ENCODE peak calls at places on chromosomes 2 and 18, in five cellular contexts. One of them, this sample, is unnamed. For H3K4me1, the result is how much of the 10 kb centered on the place peaks cover.

GRCh38 chr2:133941666-133942065 is 312.2 kb upstream of the MGAT5 start:
- DNase-seq in right atrium auricular region: no peak
- DNase-seq in CD8-positive, alpha-beta T cell: no peak
- DNase-seq in CD4-positive, CD25-positive, alpha-beta regulatory T cell: no peak
- DNase-seq in right lobe of liver: no peak
- DNase-seq in this sample: no peak

GRCh38 chr2:142877265-142877756 is at the start of gene KYNU:
- DNase-seq in right atrium auricular region: no peak
- DNase-seq in CD8-positive, alpha-beta T cell: no peak
- DNase-seq in CD4-positive, CD25-positive, alpha-beta regulatory T cell: no peak
- DNase-seq in right lobe of liver: no peak
- DNase-seq in this sample: no peak

GRCh38 chr2:177325554-177325953 is 61.0 kb upstream of the NFE2L2 start:
- DNase-seq in right atrium auricular region: no peak
- DNase-seq in CD8-positive, alpha-beta T cell: no peak
- DNase-seq in CD4-positive, CD25-positive, alpha-beta regulatory T cell: no peak
- DNase-seq in right lobe of liver: no peak
- DNase-seq in this sample: no peak

GRCh38 chr18:28793911-28794310 is 617.0 kb upstream of the CDH2 start:
- DNase-seq in right atrium auricular region: no peak
- DNase-seq in CD8-positive, alpha-beta T cell: no peak
- DNase-seq in CD4-positive, CD25-positive, alpha-beta regulatory T cell: no peak
- DNase-seq in right lobe of liver: no peak
- DNase-seq in this sample: no peak

GRCh38 chr2:57045236-57045635 is 861.4 kb downstream of the CCDC85A start:
- DNase-seq in right atrium auricular region: no peak
- DNase-seq in CD8-positive, alpha-beta T cell: no peak
- DNase-seq in CD4-positive, CD25-positive, alpha-beta regulatory T cell: no peak
- DNase-seq in right lobe of liver: no peak
- DNase-seq in this sample: no peak

GRCh38 chr2:191328150-191328809 is 83.1 kb downstream of the MYO1B start:
- DNase-seq in right atrium auricular region: no peak
- DNase-seq in CD8-positive, alpha-beta T cell: no peak
- DNase-seq in CD4-positive, CD25-positive, alpha-beta regulatory T cell: no peak
- DNase-seq in right lobe of liver: no peak
- DNase-seq in this sample: no peak

GRCh38 chr2:109526442-109526970 is 87.3 kb downstream of the SEPTIN10 start:
- DNase-seq in right atrium auricular region: no peak
- DNase-seq in CD8-positive, alpha-beta T cell: no peak
- DNase-seq in CD4-positive, CD25-positive, alpha-beta regulatory T cell: no peak
- DNase-seq in right lobe of liver: no peak
- DNase-seq in this sample: no peak

GRCh38 chr2:225463449-225463848 is 63.9 kb downstream of the NYAP2 start:
- DNase-seq in right atrium auricular region: no peak
- DNase-seq in CD8-positive, alpha-beta T cell: no peak
- DNase-seq in CD4-positive, CD25-positive, alpha-beta regulatory T cell: no peak
- DNase-seq in right lobe of liver: no peak
- DNase-seq in this sample: no peak

GRCh38 chr2:175080479-175080878 is 75.3 kb upstream of the CHN1 start:
- DNase-seq in right atrium auricular region: no peak
- DNase-seq in CD8-positive, alpha-beta T cell: no peak
- DNase-seq in CD4-positive, CD25-positive, alpha-beta regulatory T cell: no peak
- DNase-seq in right lobe of liver: no peak
- DNase-seq in this sample: no peak

GRCh38 chr2:181275643-181276070 is 181.5 kb upstream of the ITGA4 start:
- DNase-seq in right atrium auricular region: no peak
- DNase-seq in CD8-positive, alpha-beta T cell: no peak
- DNase-seq in CD4-positive, CD25-positive, alpha-beta regulatory T cell: peak
- DNase-seq in right lobe of liver: no peak
- DNase-seq in this sample: peak

GRCh38 chr18:44548291-44549221 is 132.1 kb upstream of the SETBP1 start:
- DNase-seq in right atrium auricular region: no peak
- DNase-seq in CD8-positive, alpha-beta T cell: no peak
- DNase-seq in CD4-positive, CD25-positive, alpha-beta regulatory T cell: no peak
- DNase-seq in right lobe of liver: no peak
- DNase-seq in this sample: no peak

GRCh38 chr2:144431384-144431783 is 88.5 kb downstream of the ZEB2 start:
- DNase-seq in right atrium auricular region: no peak
- DNase-seq in CD8-positive, alpha-beta T cell: no peak
- DNase-seq in CD4-positive, CD25-positive, alpha-beta regulatory T cell: no peak
- DNase-seq in right lobe of liver: no peak
- DNase-seq in this sample: peak

GRCh38 chr2:28390241-28390856 is 2.3 kb upstream of the FOSL2 start:
- DNase-seq in right atrium auricular region: peak
- DNase-seq in CD8-positive, alpha-beta T cell: peak
- DNase-seq in CD4-positive, CD25-positive, alpha-beta regulatory T cell: peak
- DNase-seq in right lobe of liver: peak
- DNase-seq in this sample: peak

GRCh38 chr18:13513481-13513880 is 212.9 kb downstream of the FAM210A start:
- DNase-seq in right atrium auricular region: peak
- DNase-seq in CD8-positive, alpha-beta T cell: no peak
- DNase-seq in CD4-positive, CD25-positive, alpha-beta regulatory T cell: no peak
- DNase-seq in right lobe of liver: no peak
- DNase-seq in this sample: no peak

GRCh38 chr2:141899740-141900139 is 231.1 kb downstream of the LRP1B start:
- DNase-seq in right atrium auricular region: no peak
- DNase-seq in CD8-positive, alpha-beta T cell: no peak
- DNase-seq in CD4-positive, CD25-positive, alpha-beta regulatory T cell: no peak
- DNase-seq in right lobe of liver: no peak
- DNase-seq in this sample: no peak

GRCh38 chr18:63562284-63562683 is 20.1 kb downstream of the SERPINB12 start:
- DNase-seq in right atrium auricular region: no peak
- DNase-seq in CD8-positive, alpha-beta T cell: no peak
- DNase-seq in CD4-positive, CD25-positive, alpha-beta regulatory T cell: no peak
- DNase-seq in right lobe of liver: no peak
- DNase-seq in this sample: no peak

GRCh38 chr2:128681351-128681906 is 362.8 kb upstream of the HS6ST1 start:
- DNase-seq in right atrium auricular region: peak
- DNase-seq in CD8-positive, alpha-beta T cell: no peak
- DNase-seq in CD4-positive, CD25-positive, alpha-beta regulatory T cell: no peak
- DNase-seq in right lobe of liver: no peak
- DNase-seq in this sample: no peak

GRCh38 chr2:37686792-37687595 is 15.6 kb upstream of the CDC42EP3 start:
- DNase-seq in right atrium auricular region: no peak
- DNase-seq in CD8-positive, alpha-beta T cell: no peak
- DNase-seq in CD4-positive, CD25-positive, alpha-beta regulatory T cell: no peak
- DNase-seq in right lobe of liver: no peak
- DNase-seq in this sample: no peak

GRCh38 chr2:237128026-237128703 is 42.5 kb downstream of the COPS8 start:
- DNase-seq in right atrium auricular region: peak
- DNase-seq in CD8-positive, alpha-beta T cell: no peak
- DNase-seq in CD4-positive, CD25-positive, alpha-beta regulatory T cell: no peak
- DNase-seq in right lobe of liver: no peak
- DNase-seq in this sample: no peak

GRCh38 chr2:231632559-231633142 is 40.0 kb downstream of the TEX44 start:
- DNase-seq in right atrium auricular region: no peak
- DNase-seq in CD8-positive, alpha-beta T cell: no peak
- DNase-seq in CD4-positive, CD25-positive, alpha-beta regulatory T cell: no peak
- DNase-seq in right lobe of liver: no peak
- DNase-seq in this sample: no peak

GRCh38 chr2:170255971-170256370 is 78.0 kb downstream of the MYO3B start:
- DNase-seq in right atrium auricular region: no peak
- DNase-seq in CD8-positive, alpha-beta T cell: no peak
- DNase-seq in CD4-positive, CD25-positive, alpha-beta regulatory T cell: no peak
- DNase-seq in right lobe of liver: no peak
- DNase-seq in this sample: no peak

GRCh38 chr2:105328281-105329196 is 996 bp downstream of the TGFBRAP1 start:
- DNase-seq in right atrium auricular region: no peak
- DNase-seq in CD8-positive, alpha-beta T cell: no peak
- DNase-seq in CD4-positive, CD25-positive, alpha-beta regulatory T cell: peak
- DNase-seq in right lobe of liver: no peak
- DNase-seq in this sample: peak

GRCh38 chr18:22433960-22434359 is 16.2 kb upstream of the CTAGE1 start:
- DNase-seq in right atrium auricular region: no peak
- DNase-seq in CD8-positive, alpha-beta T cell: no peak
- DNase-seq in CD4-positive, CD25-positive, alpha-beta regulatory T cell: no peak
- DNase-seq in right lobe of liver: no peak
- DNase-seq in this sample: no peak

GRCh38 chr2:167607211-167607610 is 640.2 kb downstream of the STK39 start:
- DNase-seq in right atrium auricular region: no peak
- DNase-seq in CD8-positive, alpha-beta T cell: no peak
- DNase-seq in CD4-positive, CD25-positive, alpha-beta regulatory T cell: no peak
- DNase-seq in right lobe of liver: no peak
- DNase-seq in this sample: no peak

GRCh38 chr2:208256192-208256782 is 1.4 kb upstream of the IDH1 start:
- DNase-seq in right atrium auricular region: no peak
- DNase-seq in CD8-positive, alpha-beta T cell: no peak
- DNase-seq in CD4-positive, CD25-positive, alpha-beta regulatory T cell: peak
- DNase-seq in right lobe of liver: no peak
- DNase-seq in this sample: no peak

GRCh38 chr2:31475692-31476091 is 61.1 kb upstream of the XDH start:
- DNase-seq in right atrium auricular region: no peak
- DNase-seq in CD8-positive, alpha-beta T cell: no peak
- DNase-seq in CD4-positive, CD25-positive, alpha-beta regulatory T cell: no peak
- DNase-seq in right lobe of liver: no peak
- DNase-seq in this sample: no peak

GRCh38 chr18:25353080-25353479 is 1.1 kb upstream of the ZNF521 start:
- DNase-seq in right atrium auricular region: no peak
- DNase-seq in CD8-positive, alpha-beta T cell: no peak
- DNase-seq in CD4-positive, CD25-positive, alpha-beta regulatory T cell: no peak
- DNase-seq in right lobe of liver: no peak
- DNase-seq in this sample: no peak

GRCh38 chr18:61980355-61980754 is 87.5 kb upstream of the RNF152 start:
- DNase-seq in right atrium auricular region: no peak
- DNase-seq in CD8-positive, alpha-beta T cell: no peak
- DNase-seq in CD4-positive, CD25-positive, alpha-beta regulatory T cell: no peak
- DNase-seq in right lobe of liver: no peak
- DNase-seq in this sample: no peak

GRCh38 chr18:70216788-70217187 is 11.3 kb upstream of the RTTN start:
- DNase-seq in right atrium auricular region: no peak
- DNase-seq in CD8-positive, alpha-beta T cell: no peak
- DNase-seq in CD4-positive, CD25-positive, alpha-beta regulatory T cell: no peak
- DNase-seq in right lobe of liver: no peak
- DNase-seq in this sample: no peak

GRCh38 chr2:27185331-27186026 is 26.4 kb upstream of the ATRAID start:
- DNase-seq in right atrium auricular region: peak
- DNase-seq in CD8-positive, alpha-beta T cell: no peak
- DNase-seq in CD4-positive, CD25-positive, alpha-beta regulatory T cell: no peak
- DNase-seq in right lobe of liver: peak
- DNase-seq in this sample: no peak

GRCh38 chr2:148549001-148549400 is 95.5 kb upstream of the EPC2 start:
- DNase-seq in right atrium auricular region: no peak
- DNase-seq in CD8-positive, alpha-beta T cell: no peak
- DNase-seq in CD4-positive, CD25-positive, alpha-beta regulatory T cell: no peak
- DNase-seq in right lobe of liver: no peak
- DNase-seq in this sample: no peak

GRCh38 chr2:68537872-68538271 is 70.5 kb downstream of the APLF start:
- DNase-seq in right atrium auricular region: no peak
- DNase-seq in CD8-positive, alpha-beta T cell: no peak
- DNase-seq in CD4-positive, CD25-positive, alpha-beta regulatory T cell: no peak
- DNase-seq in right lobe of liver: no peak
- DNase-seq in this sample: no peak

GRCh38 chr18:74589021-74589420 is 8.6 kb upstream of the ZNF407 start:
- DNase-seq in right atrium auricular region: no peak
- DNase-seq in CD8-positive, alpha-beta T cell: no peak
- DNase-seq in CD4-positive, CD25-positive, alpha-beta regulatory T cell: no peak
- DNase-seq in right lobe of liver: no peak
- DNase-seq in this sample: no peak

GRCh38 chr2:31286230-31286629 is 52.3 kb downstream of the EHD3 start:
- DNase-seq in right atrium auricular region: no peak
- DNase-seq in CD8-positive, alpha-beta T cell: no peak
- DNase-seq in CD4-positive, CD25-positive, alpha-beta regulatory T cell: no peak
- DNase-seq in right lobe of liver: no peak
- DNase-seq in this sample: no peak

GRCh38 chr2:197309369-197310231 is 980 bp downstream of the ANKRD44 start:
- DNase-seq in right atrium auricular region: no peak
- DNase-seq in CD8-positive, alpha-beta T cell: peak
- DNase-seq in CD4-positive, CD25-positive, alpha-beta regulatory T cell: peak
- DNase-seq in right lobe of liver: peak
- DNase-seq in this sample: peak
- H3K4me1 ChIP-seq in right atrium auricular region: under half
- H3K4me1 ChIP-seq in CD8-positive, alpha-beta T cell: half or more
- H3K4me1 ChIP-seq in CD4-positive, CD25-positive, alpha-beta regulatory T cell: half or more
- H3K4me1 ChIP-seq in right lobe of liver: under half
- H3K4me1 ChIP-seq in this sample: half or more

DNA sequence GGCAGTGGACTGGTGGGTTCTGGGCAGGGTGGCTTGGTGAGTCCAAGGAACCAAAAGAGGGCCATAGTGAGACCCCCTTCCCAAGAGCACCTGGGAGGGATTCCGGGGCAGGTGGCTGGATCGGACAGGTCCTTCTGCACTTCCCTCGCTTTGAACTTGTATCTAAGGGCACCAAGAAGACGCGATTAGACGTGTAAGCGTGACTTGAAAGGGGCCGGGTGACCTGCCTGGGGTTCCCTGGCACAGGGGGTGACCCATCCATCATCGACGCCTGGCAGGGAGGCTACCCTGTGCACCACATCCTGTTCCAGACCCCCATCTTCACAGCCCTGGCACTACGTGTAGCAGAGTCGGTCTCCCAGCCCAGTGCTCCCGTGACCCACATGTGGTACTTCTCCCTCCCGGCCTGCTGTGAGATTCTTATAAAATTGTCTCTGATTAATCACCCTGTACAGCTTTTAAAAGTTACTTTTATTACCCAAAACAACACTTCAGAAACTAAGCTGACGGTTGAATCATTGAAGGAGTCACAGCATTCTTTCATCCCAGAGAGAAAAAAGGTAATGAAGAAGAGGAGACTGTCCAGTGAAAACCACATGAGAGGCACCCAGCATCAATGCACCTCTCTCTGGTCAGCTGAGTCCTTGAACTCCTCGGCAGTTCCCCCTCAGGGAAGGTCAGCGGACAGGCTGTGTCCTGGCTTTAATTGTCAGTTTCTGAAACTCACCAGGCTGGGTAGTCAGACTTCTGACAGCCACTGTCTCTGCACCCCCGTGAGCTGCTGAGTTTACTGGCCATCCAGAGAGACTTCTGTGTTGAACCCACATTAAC is 13.0 kb downstream of the SH3BP4 start:
- DNase-seq in right atrium auricular region: no peak
- DNase-seq in CD8-positive, alpha-beta T cell: no peak
- DNase-seq in CD4-positive, CD25-positive, alpha-beta regulatory T cell: no peak
- DNase-seq in right lobe of liver: no peak
- DNase-seq in this sample: no peak
- H3K4me1 ChIP-seq in right atrium auricular region: under half
- H3K4me1 ChIP-seq in CD8-positive, alpha-beta T cell: under half
- H3K4me1 ChIP-seq in CD4-positive, CD25-positive, alpha-beta regulatory T cell: under half
- H3K4me1 ChIP-seq in right lobe of liver: under half
- H3K4me1 ChIP-seq in this sample: under half

DNA sequence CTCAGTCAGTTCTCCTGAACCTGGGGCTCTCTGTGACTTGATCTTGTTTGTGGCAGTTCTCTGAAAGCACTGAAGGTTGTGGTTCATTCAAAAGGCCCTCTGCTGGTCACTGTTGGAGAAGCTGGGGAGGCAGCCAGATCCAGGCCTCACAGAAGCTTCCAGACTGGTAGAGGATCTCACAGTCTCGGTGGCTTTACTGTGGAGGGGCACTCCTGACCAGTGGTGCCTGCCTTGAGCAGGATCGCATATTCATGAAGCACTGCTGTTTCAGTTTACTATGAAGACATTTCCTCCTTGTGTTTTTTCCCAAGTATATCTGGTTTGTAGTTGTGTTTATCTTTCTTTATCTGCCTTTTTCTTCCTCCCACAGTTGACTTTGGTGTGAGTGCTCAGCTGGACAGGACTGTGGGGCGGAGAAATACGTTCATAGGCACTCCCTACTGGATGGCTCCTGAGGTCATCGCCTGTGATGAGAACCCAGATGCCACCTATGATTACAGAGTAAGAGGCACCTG is 133.9 kb downstream of the MAP4K4 start:
- DNase-seq in right atrium auricular region: peak
- DNase-seq in CD8-positive, alpha-beta T cell: peak
- DNase-seq in CD4-positive, CD25-positive, alpha-beta regulatory T cell: peak
- DNase-seq in right lobe of liver: peak
- DNase-seq in this sample: peak
- H3K4me1 ChIP-seq in right atrium auricular region: under half
- H3K4me1 ChIP-seq in CD8-positive, alpha-beta T cell: under half
- H3K4me1 ChIP-seq in CD4-positive, CD25-positive, alpha-beta regulatory T cell: half or more
- H3K4me1 ChIP-seq in right lobe of liver: under half
- H3K4me1 ChIP-seq in this sample: half or more

GRCh38 chr2:240369725-240370585 is 65.5 kb upstream of the GPC1 start:
- DNase-seq in right atrium auricular region: peak
- DNase-seq in CD8-positive, alpha-beta T cell: no peak
- DNase-seq in CD4-positive, CD25-positive, alpha-beta regulatory T cell: no peak
- DNase-seq in right lobe of liver: no peak
- DNase-seq in this sample: no peak
- H3K4me1 ChIP-seq in right atrium auricular region: under half
- H3K4me1 ChIP-seq in CD8-positive, alpha-beta T cell: under half
- H3K4me1 ChIP-seq in CD4-positive, CD25-positive, alpha-beta regulatory T cell: under half
- H3K4me1 ChIP-seq in right lobe of liver: under half
- H3K4me1 ChIP-seq in this sample: under half

This sample was measured in CD8-positive, alpha-beta memory T cell.